ENCODE peak calls at places on chromosomes 7 and 10, in seven cellular contexts. C, J, U, W, N, Z and F are unnamed samples.

GRCh38 chr10:21475393-21475792 is 50.1 kb downstream of the SKIDA1 start:
- DNase-seq in C (no peak), J (no peak), U (no peak), W (no peak), N (no peak), Z (no peak), F (no peak)

GRCh38 chr7:69418865-69419670 is 179.2 kb upstream of the AUTS2 start:
- DNase-seq in C (no peak), J (no peak), U (no peak), W (no peak), N (no peak), Z (no peak), F (no peak)

GRCh38 chr10:110416776-110417732 is 80.7 kb upstream of the DUSP5 start:
- DNase-seq in C (no peak), J (no peak), U (peak), W (no peak), N (no peak), Z (no peak), F (no peak)

GRCh38 chr10:55398463-55398862 is 597.4 kb upstream of the PCDH15 start:
- DNase-seq in C (no peak), J (no peak), U (no peak), W (no peak), N (no peak), Z (no peak), F (no peak)

GRCh38 chr7:99195867-99196266 is 12.0 kb downstream of the KPNA7 start:
- DNase-seq in C (no peak), J (no peak), U (no peak), W (no peak), N (no peak), Z (no peak), F (no peak)

GRCh38 chr10:4221315-4221714 is 436.3 kb upstream of the KLF6 start:
- DNase-seq in C (no peak), J (no peak), U (no peak), W (no peak), N (no peak), Z (no peak), F (no peak)

GRCh38 chr7:42338231-42339222 is 101.5 kb upstream of the GLI3 start:
- DNase-seq in C (no peak), J (peak), U (no peak), W (no peak), N (no peak), Z (no peak), F (no peak)

GRCh38 chr10:29760139-29760538 is 125.4 kb upstream of the SVIL start:
- DNase-seq in C (no peak), J (no peak), U (no peak), W (no peak), N (no peak), Z (no peak), F (no peak)

GRCh38 chr7:156764016-156764669 is 123.6 kb downstream of the RNF32 start:
- DNase-seq in C (peak), J (peak), U (peak), W (peak), N (peak), Z (no peak), F (no peak)

DNA sequence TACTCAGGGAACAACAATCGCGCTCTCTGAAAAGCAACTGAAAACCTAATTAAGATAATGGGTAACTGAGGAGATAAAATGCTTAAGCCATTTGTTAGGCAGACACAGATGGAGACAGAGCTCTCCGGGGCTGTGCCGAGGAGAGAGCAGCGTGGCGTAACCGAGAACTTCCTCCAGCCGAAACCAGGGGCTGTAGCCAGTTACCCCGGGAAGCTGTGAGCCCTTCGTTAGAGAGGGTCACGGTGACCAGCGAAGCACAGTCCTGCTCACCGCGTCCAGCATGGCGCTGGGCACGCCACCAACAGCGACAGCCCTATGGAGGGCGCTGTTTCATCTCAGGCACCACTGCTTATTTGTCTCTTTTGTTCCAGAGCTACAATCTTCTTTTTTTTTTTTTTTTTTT is 16.1 kb downstream of the PAPOLB start:
- DNase-seq in C (no peak), J (peak), U (no peak), W (no peak), N (peak), Z (no peak), F (peak)
- TF ChIP-seq CTCF in C (peak), J (peak), U (no peak), W (no peak), N (no peak), Z (no peak), F (peak)

DNA sequence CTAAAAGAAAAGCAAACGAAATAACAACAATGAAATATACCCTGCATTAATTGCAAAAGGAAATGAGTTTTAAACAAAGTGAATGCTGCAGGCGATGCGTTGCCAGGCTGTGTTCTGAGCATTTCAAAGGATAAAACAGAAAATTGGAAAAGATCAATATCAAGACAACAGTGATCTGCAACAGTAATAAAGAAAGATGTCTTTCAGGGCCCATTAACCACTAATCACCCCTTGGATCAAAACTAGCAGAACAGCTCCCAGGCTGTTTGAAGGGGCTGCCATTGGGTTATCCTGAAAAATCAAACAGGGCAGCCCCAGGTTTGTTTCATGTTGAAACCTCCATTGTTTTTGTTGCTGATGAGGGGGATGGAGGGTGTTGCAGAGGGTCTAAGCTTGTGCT is 219.2 kb downstream of the FGFR2 start:
- DNase-seq in C (no peak), J (no peak), U (no peak), W (no peak), N (no peak), Z (no peak), F (no peak)
- TF ChIP-seq CTCF in C (no peak), J (no peak), U (no peak), W (no peak), N (no peak), Z (no peak), F (no peak)

GRCh38 chr7:22631730-22632129 is 95.3 kb upstream of the IL6 start:
- DNase-seq in C (no peak), J (peak), U (no peak), W (no peak), N (no peak), Z (no peak), F (no peak)
- TF ChIP-seq CTCF in C (no peak), J (no peak), U (no peak), W (no peak), N (no peak), Z (no peak), F (no peak)

GRCh38 chr7:14123923-14124322 is 134.5 kb upstream of the ETV1 start:
- DNase-seq in C (no peak), J (no peak), U (no peak), W (no peak), N (no peak), Z (no peak), F (no peak)

GRCh38 chr7:14125998-14126397 is 136.5 kb upstream of the ETV1 start:
- DNase-seq in C (no peak), J (no peak), U (no peak), W (no peak), N (no peak), Z (no peak), F (no peak)
- TF ChIP-seq CTCF in C (no peak), J (no peak), U (no peak), W (no peak), N (no peak), Z (no peak), F (no peak)